ENCODE peak calls at places on chromosomes 3 and 15, in four cellular contexts. T is B cell, V is tibial artery, L is AG09319. G is an unnamed sample.
A peak's percentile ranks its signal among the peaks of the same experiment; 100 is the strongest.

GRCh38 chr3:44016818-44017217 is 224.9 kb upstream of the TOPAZ1 start:
- DNase-seq in V (no peak), L (no peak), T (no peak), G (no peak)

GRCh38 chr15:34621675-34622074 is 38.2 kb upstream of the GOLGA8B start:
- DNase-seq in V (no peak), T (no peak), L (no peak), G (peak; percentile 4)

GRCh38 chr3:10299679-10300078 is 6.9 kb upstream of the GHRL start:
- DNase-seq in T (no peak), L (no peak), V (no peak), G (peak; percentile 60)

GRCh38 chr15:42213481-42213880 is 5.4 kb upstream of the VPS39 start:
- DNase-seq in T (no peak), V (no peak), L (no peak), G (no peak)

GRCh38 chr15:98976500-98976899 is 31.1 kb downstream of the PGPEP1L start:
- DNase-seq in T (no peak), V (no peak), L (no peak), G (no peak)

GRCh38 chr3:99659032-99659431 is 20.6 kb downstream of the COL8A1 start:
- DNase-seq in T (no peak), V (peak; percentile 90), L (peak; percentile 91), G (no peak)

GRCh38 chr15:38750816-38751215 is 186.2 kb upstream of the RASGRP1 start:
- DNase-seq in V (no peak), L (no peak), T (no peak), G (no peak)

GRCh38 chr3:161405087-161405486 is 33.8 kb upstream of the SPTSSB start:
- DNase-seq in V (no peak), T (no peak), L (no peak), G (no peak)

GRCh38 chr3:160665784-160666526 is 11.0 kb upstream of the ARL14 start:
- DNase-seq in L (peak; percentile 56), T (no peak), V (no peak), G (peak; percentile 52)

GRCh38 chr3:67357610-67358458 is 296.6 kb downstream of the SUCLG2 start:
- DNase-seq in T (peak; percentile 8), V (no peak), L (no peak), G (peak; percentile 20)

GRCh38 chr15:74808840-74809229 is 3.8 kb upstream of the LMAN1L start:
- DNase-seq in L (no peak), V (no peak), T (no peak), G (no peak)
- TF ChIP-seq CTCF in L (no peak), V (no peak), T (no peak), G (no peak)

DNA sequence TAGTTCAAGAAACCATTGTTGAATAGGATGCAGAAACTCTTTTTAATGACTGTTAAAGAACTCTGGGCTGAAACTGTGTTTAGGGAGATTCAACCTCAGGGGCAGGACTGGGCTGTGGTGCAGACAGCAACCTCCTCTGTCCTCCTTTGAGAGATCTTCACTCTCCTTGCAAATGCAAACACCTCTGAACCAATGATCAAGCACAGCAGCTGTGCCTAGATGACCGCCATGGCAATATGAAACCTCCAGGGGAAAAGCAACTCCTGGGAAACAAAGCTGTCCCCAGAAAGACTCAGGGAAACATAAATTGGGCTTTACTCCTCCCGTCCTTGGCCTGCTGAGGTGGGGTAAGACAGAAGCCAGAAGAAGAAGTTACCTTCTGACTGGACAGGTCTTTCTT is 52.6 kb downstream of the TBC1D2B start:
- DNase-seq in V (no peak), L (no peak), T (no peak), G (no peak)
- TF ChIP-seq CTCF in V (no peak), L (no peak), T (no peak), G (no peak)

DNA sequence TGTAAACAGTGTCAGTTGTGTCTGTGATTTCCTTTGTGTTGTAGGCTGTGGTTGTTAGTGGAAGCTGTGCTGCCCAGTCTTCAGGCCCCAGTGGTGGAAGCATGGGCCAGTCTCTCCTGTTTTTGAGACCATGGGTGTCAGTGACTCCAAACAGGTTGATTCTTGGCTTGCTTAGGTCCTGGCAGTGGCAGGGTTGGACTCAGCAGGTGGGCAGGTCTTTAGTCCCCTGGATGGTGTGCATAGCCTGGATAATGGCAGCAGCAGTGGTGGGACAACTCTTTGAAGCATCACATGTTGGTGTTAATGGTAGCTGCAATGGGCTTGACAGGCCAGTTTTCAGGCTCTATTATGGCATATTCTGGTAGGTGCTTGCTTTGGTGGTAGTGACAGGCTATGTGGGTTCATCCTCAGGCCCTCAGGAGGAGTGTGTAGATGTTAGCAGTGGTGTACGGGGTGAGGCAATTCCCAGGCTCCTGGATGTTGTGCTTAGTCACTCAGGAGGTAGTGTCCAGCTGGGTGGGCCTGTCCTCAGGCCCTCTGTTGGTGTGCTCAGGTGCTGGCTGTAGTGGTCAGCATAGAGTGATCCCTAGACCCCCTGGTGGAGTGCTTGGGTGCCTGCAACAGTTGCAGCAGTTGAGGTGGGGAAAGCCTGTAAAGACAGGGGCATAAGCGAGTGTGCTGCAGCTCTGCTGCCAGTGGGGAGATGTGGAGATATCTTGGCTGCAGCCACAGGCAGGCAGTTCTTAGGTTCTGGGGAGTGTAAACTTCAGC is 596.7 kb downstream of the PDCD6IP start:
- DNase-seq in T (no peak), L (no peak), V (no peak), G (no peak)
- TF ChIP-seq CTCF in T (no peak), L (no peak), V (no peak), G (no peak)

DNA sequence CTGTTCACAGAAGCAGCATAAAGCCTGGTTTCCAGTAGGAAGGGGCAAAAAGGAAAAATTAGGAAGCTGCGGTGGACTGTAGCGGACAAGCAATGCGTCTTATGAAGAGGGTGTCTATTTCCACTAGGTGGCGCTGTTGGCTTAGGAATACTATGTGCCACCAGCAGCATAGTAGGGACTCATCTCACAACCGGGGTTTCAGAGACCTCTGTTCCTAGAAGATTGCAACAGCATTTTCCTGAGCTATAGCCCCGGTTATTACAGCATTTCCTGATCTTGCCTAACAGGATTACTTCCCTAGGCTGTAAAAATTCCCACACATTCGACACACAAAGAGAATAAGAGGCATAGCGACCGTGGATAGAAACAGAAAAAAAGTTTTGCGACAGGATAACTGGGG is 683.0 kb downstream of the TBL1XR1 start:
- DNase-seq in T (no peak), V (no peak), L (peak; percentile 5), G (no peak)
- TF ChIP-seq CTCF in T (peak; percentile 33), V (peak; percentile 43), L (peak; percentile 52), G (no peak)

DNA sequence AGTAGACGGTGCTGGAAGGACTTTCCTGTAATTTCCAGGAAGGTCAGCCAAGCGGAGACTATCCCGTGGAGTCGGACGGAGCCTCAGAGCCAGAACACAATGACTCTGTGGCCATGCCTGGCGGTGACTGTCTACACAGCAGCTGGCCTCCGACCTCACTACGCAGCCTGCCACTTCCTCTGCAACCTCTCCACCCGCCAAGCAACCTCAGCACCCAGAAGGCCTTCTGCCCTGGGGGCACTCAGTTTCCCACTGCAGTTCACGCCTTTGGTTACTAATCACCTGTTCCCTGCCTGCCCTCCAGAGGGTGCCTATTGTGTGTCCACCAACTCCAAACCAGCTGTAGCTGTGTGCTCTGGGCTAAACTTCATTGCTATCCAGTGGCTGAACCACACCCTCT is 44.0 kb downstream of the TM2D3 start:
- DNase-seq in L (no peak), V (no peak), T (no peak), G (no peak)
- TF ChIP-seq CTCF in L (no peak), V (no peak), T (no peak), G (no peak)

GRCh38 chr3:184129012-184129411 is 6.1 kb upstream of the EIF2B5 start:
- DNase-seq in T (no peak), L (no peak), V (no peak), G (peak; percentile 49)
- TF ChIP-seq CTCF in T (peak; percentile 12), L (peak; percentile 46), V (no peak), G (peak; percentile 64)

GRCh38 chr15:60049948-60050347 is 45.8 kb downstream of the FOXB1 start:
- DNase-seq in V (no peak), L (no peak), T (no peak), G (no peak)
- TF ChIP-seq CTCF in V (no peak), L (no peak), T (no peak), G (no peak)

DNA sequence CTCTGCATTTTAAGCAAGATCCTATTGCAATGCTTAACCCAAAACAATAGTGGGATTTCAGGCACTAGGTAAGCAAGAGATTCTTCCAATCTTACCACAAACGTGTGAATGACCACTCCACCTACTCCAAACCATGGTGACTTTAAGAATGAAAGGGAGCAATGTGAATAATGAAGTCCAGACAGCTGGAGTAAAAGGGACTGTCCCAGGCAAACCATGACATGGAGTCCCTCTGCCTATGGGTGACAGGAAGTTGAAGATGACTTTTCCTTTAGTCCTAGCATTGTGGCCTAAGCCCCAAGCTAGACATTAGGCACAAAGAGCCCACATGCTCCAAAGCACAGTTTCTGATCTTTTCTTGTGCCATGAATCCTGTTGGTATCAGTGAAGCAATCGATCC is 179.0 kb downstream of the SHQ1 start:
- DNase-seq in V (no peak), L (no peak), T (no peak), G (no peak)
- TF ChIP-seq CTCF in V (no peak), L (no peak), T (no peak), G (no peak)

GRCh38 chr15:63188937-63189871 is at the start of gene RAB8B:
- DNase-seq in L (peak; percentile 91), V (peak; percentile 99), T (peak; percentile 89), G (peak; percentile 94)
- TF ChIP-seq CTCF in L (no peak), V (no peak), T (no peak), G (no peak)

G was measured in GM13976.